ENCODE peak calls at places on chromosomes 3 and 15, in five cellular contexts. H, D, Z, E and P are unnamed samples.

GRCh38 chr15:80272987-80273386 is 21.0 kb upstream of the CTXND1 start:
- DNase-seq in Z (no peak), H (no peak), E (no peak), D (no peak), P (no peak)

GRCh38 chr3:39378092-39378491 is 5.1 kb upstream of the SLC25A38 start:
- DNase-seq in E (peak; percentile 77), H (no peak), D (no peak), Z (peak; percentile 64), P (no peak)

GRCh38 chr3:141498592-141499223 is 11.9 kb downstream of the RASA2 start:
- DNase-seq in Z (no peak), E (no peak), H (no peak), D (no peak), P (no peak)

GRCh38 chr15:85858586-85859375 is 64.1 kb upstream of the KLHL25 start:
- DNase-seq in D (peak; percentile 78), H (no peak), E (peak; percentile 83), Z (peak; percentile 53), P (no peak)

GRCh38 chr3:194640829-194641228 is 7.6 kb upstream of the TMEM44 start:
- DNase-seq in D (no peak), E (no peak), Z (no peak), H (no peak), P (no peak)

GRCh38 chr15:48962662-48963523 is 826 bp downstream of the SHC4 start:
- DNase-seq in E (peak; percentile 42), H (no peak), D (peak; percentile 86), Z (peak; percentile 46), P (no peak)

GRCh38 chr15:47390208-47390765 is 327.0 kb upstream of the SEMA6D start:
- DNase-seq in E (no peak), D (no peak), Z (no peak), H (no peak), P (no peak)

GRCh38 chr15:78209646-78210348 is 24.6 kb downstream of the ACSBG1 start:
- DNase-seq in D (no peak), E (no peak), Z (no peak), H (no peak), P (no peak)

GRCh38 chr3:126117786-126118185 is 33.9 kb upstream of the SLC41A3 start:
- DNase-seq in H (no peak), E (no peak), D (peak; percentile 38), Z (no peak), P (no peak)

GRCh38 chr3:66729685-66730393 is 229.0 kb upstream of the LRIG1 start:
- DNase-seq in E (no peak), H (no peak), Z (no peak), D (no peak), P (no peak)

GRCh38 chr15:92097473-92098178 is 244.1 kb downstream of the SLCO3A1 start:
- DNase-seq in Z (peak; percentile 79), D (no peak), H (no peak), E (peak; percentile 88), P (no peak)

GRCh38 chr3:40618158-40618557 is 93.4 kb downstream of the ZNF621 start:
- DNase-seq in Z (no peak), D (no peak), H (no peak), E (no peak), P (no peak)

GRCh38 chr15:22980189-22981136 is at the start of gene CYFIP1:
- DNase-seq in E (peak; percentile 77), D (peak; percentile 95), Z (peak; percentile 76), H (peak; percentile 48), P (peak; percentile 59)

GRCh38 chr15:26967719-26968269 is 3.2 kb upstream of the GABRG3 start:
- DNase-seq in E (peak; percentile 88), H (no peak), D (peak; percentile 78), Z (no peak), P (peak; percentile 7)

GRCh38 chr3:24154003-24154695 is 209.1 kb downstream of the NR1D2 start:
- DNase-seq in E (no peak), Z (no peak), D (no peak), H (no peak), P (no peak)

GRCh38 chr3:13053425-13053824 is 19.8 kb downstream of the IQSEC1 start:
- DNase-seq in D (no peak), H (no peak), E (no peak), Z (no peak), P (no peak)

GRCh38 chr3:58260261-58260731 is 22.7 kb downstream of the ABHD6 start:
- DNase-seq in D (no peak), H (peak; percentile 59), E (no peak), Z (peak; percentile 95), P (no peak)

GRCh38 chr15:62935300-62936081 is 107.1 kb upstream of the TPM1 start:
- DNase-seq in Z (no peak), E (no peak), H (no peak), D (peak; percentile 41), P (no peak)

GRCh38 chr3:97658670-97659285 is 105.8 kb upstream of the ARL6 start:
- DNase-seq in D (no peak), Z (peak; percentile 25), E (peak; percentile 8), H (peak; percentile 1), P (no peak)

GRCh38 chr3:139937674-139938279 is 2.8 kb downstream of the CLSTN2 start:
- DNase-seq in Z (peak; percentile 57), D (no peak), H (no peak), E (no peak), P (no peak)

GRCh38 chr3:12750658-12751071 is 8.4 kb downstream of the TMEM40 start:
- DNase-seq in E (no peak), Z (no peak), D (no peak), H (no peak), P (no peak)